ENCODE peak calls at places on chromosome 21, in four cellular contexts. W is heart right ventricle, Q is cardiac muscle cell, O is GM23338. R is an unnamed sample. For H3K4me1 and H3K27me3, the result is how much of the 10 kb centered on the place peaks cover.

GRCh38 chr21:38433516-38433915 is 64.8 kb downstream of the ERG start:
- DNase-seq in W (no peak), Q (no peak), O (no peak), R (no peak)

GRCh38 chr21:31900121-31900895 is 27.5 kb downstream of the HUNK start:
- DNase-seq in W (no peak), Q (no peak), O (no peak), R (no peak)

GRCh38 chr21:17818158-17819113 is 720 bp downstream of the C21orf91 start:
- DNase-seq in W (peak), Q (peak), O (peak), R (peak)

GRCh38 chr21:39633043-39633442 is 20.3 kb downstream of the B3GALT5 start:
- DNase-seq in W (no peak), Q (no peak), O (no peak), R (no peak)

GRCh38 chr21:29991624-29992023 is 51.8 kb upstream of the GRIK1 start:
- DNase-seq in W (no peak), Q (no peak), O (peak), R (no peak)

GRCh38 chr21:41350436-41351155 is 11.2 kb upstream of the MX2 start:
- DNase-seq in W (no peak), Q (no peak), O (no peak), R (no peak)

GRCh38 chr21:32741336-32741735 is 13.5 kb upstream of the SYNJ1 start:
- DNase-seq in W (no peak), Q (no peak), O (no peak), R (no peak)

GRCh38 chr21:44939532-44940115 is at the start of gene SLX9:
- DNase-seq in W (peak), Q (peak), O (peak), R (peak)

GRCh38 chr21:39345440-39345839 is 3.4 kb downstream of the HMGN1 start:
- DNase-seq in W (no peak), Q (no peak), O (no peak), R (no peak)

GRCh38 chr21:41648591-41649031 is 118.2 kb downstream of the RIPK4 start:
- DNase-seq in W (no peak), Q (peak), O (no peak), R (no peak)

GRCh38 chr21:31482460-31482859 is 138.4 kb upstream of the TIAM1 start:
- DNase-seq in W (no peak), Q (no peak), O (no peak), R (no peak)

GRCh38 chr21:16116798-16117197 is 387.0 kb downstream of the USP25 start:
- DNase-seq in W (no peak), Q (peak), O (no peak), R (no peak)

GRCh38 chr21:33849839-33850238 is 65.8 kb downstream of the ATP5PO start:
- DNase-seq in W (no peak), Q (no peak), O (no peak), R (no peak)

GRCh38 chr21:33901421-33902288 is 13.9 kb downstream of the ATP5PO start:
- DNase-seq in W (peak), Q (peak), O (peak), R (no peak)

GRCh38 chr21:39809936-39810335 is 57.3 kb upstream of the PCP4 start:
- DNase-seq in W (no peak), Q (no peak), O (no peak), R (no peak)

GRCh38 chr21:25838809-25839208 is 104.0 kb downstream of the GABPA start:
- DNase-seq in W (no peak), Q (no peak), O (no peak), R (no peak)

GRCh38 chr21:29423521-29423920 is 124.8 kb downstream of the BACH1 start:
- DNase-seq in W (no peak), Q (no peak), O (no peak), R (no peak)

GRCh38 chr21:37828515-37828914 is 87.7 kb downstream of the KCNJ6 start:
- DNase-seq in W (no peak), Q (no peak), O (no peak), R (no peak)

GRCh38 chr21:38631171-38631570 is 132.9 kb upstream of the ERG start:
- DNase-seq in W (no peak), Q (peak), O (no peak), R (no peak)

GRCh38 chr21:31744162-31744800 is 12.4 kb upstream of the SCAF4 start:
- DNase-seq in W (no peak), Q (no peak), O (no peak), R (no peak)

GRCh38 chr21:46081862-46082637 is 15.9 kb upstream of the COL6A2 start:
- DNase-seq in W (no peak), Q (no peak), O (no peak), R (no peak)
- H3K4me1 ChIP-seq in W (under half), Q (under half), O (under half), R (under half)

GRCh38 chr21:42670058-42670830 is 16.8 kb downstream of the PDE9A start:
- DNase-seq in W (no peak), Q (no peak), O (no peak), R (no peak)
- H3K27me3 ChIP-seq in W (under half), Q (under half), O (under half), R (under half)

DNA sequence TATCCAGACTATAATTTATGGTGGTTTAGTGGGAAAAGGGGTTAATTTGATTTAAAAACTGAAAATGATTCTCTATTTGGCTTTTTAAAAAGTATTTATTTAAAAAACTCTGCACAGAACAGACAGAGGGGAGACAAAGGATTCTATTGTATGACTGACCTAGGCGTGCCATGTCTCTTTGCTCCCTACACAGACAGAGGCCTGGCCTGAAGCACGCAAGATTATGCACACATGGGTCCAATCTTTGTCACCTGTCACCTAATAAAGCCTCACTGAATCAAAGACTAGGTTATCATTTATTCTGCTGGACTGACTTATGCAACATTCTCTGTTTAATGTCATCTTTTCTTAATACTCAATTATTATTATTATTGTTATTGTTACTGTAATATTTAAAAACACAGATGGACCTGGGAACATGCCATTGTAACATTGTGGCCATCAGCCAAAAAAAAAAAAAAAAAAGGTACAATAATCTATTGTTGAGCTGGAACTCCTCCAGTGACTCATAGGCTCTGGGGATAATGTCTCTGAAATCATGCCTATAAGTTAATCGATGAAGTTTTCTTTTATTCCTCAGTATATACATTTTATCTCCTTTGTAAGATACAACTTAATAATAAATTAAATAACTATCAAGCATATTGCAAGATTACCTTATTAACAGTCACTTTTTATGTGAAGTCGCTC is 112.1 kb downstream of the RUNX1 start:
- DNase-seq in W (no peak), Q (no peak), O (no peak), R (no peak)
- H3K4me1 ChIP-seq in W (under half), Q (under half), O (under half), R (under half)

GRCh38 chr21:36707763-36708511 is 9.0 kb downstream of the SIM2 start:
- DNase-seq in W (no peak), Q (no peak), O (peak), R (no peak)

GRCh38 chr21:36709868-36710728 is 11.2 kb downstream of the SIM2 start:
- DNase-seq in W (no peak), Q (no peak), O (peak), R (no peak)

GRCh38 chr21:36708512-36709029 is 9.7 kb downstream of the SIM2 start:
- DNase-seq in W (no peak), Q (no peak), O (peak), R (no peak)

GRCh38 chr21:36710729-36711048 is 11.8 kb downstream of the SIM2 start:
- DNase-seq in W (no peak), Q (peak), O (peak), R (no peak)

DNA sequence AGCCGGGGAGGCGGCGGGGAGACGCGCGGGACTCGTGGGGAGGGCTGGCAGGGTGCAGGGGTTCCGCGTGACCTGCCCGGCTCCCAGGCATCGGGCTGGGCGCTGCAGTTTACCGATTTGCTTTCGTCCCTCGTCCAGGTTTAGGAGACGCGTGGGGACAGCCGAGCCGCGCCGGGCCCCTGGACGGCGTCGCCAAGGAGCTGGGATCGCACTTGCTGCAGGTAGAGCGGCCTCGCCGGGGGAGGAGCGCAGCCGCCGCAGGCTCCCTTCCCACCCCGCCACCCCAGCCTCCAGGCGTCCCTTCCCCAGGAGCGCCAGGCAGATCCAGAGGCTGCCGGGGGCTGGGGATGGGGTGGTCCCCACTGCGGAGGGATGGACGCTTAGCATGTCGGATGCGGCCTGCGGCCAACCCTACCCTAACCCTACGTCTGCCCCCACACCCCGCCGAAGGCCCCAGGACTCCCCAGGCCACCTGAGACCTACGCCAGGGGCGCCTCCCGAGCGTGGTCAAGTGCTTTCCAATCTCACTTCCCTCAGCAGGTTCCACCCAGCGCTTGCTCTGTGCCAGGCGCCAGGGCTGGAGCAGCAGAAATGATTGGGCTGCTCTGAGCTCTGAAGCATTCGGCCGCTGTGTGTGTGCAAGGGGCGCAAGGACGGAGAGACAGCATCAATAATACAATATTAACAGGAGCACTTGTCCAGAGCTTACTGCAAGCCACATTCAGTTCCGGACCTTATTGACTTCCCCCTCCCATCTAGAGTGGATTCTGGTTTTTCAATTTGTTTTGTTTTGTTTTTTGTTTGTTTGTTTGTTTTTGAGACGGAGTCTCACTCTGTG is 10.3 kb downstream of the SIM2 start:
- DNase-seq in W (no peak), Q (no peak), O (peak), R (no peak)
- H3K27me3 ChIP-seq in W (half or more), Q (half or more), O (half or more), R (half or more)

DNA sequence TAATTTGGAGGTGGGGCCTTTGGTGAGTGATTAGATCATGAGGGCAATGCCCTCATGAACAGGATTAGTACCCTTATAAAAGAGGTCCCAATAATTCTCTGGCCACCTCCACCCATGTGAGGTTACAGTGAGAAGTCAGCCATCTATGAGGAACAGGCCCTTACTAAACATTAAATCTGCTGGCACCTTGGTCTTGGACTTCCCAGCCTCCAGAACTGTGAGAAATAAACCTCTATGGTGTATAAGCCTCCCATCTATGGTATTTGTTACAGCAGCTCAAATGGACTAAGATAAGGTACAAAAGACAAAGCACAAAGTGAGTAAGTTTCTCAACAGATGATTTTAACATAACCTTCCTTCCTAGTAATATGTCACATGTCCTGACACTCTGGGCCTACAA is 22.3 kb downstream of the NRIP1 start:
- DNase-seq in W (no peak), Q (no peak), O (no peak), R (no peak)
- H3K4me1 ChIP-seq in W (under half), Q (under half), O (under half), R (under half)

R was measured in left ventricle myocardium inferior.